ENCODE peak calls at places on chromosomes 6 and 20, in four cellular contexts. H is GM12891, K is K562, A is GM12878. P is an unnamed sample.

GRCh38 chr20:3106658-3107463 is 22.3 kb upstream of the AVP start:
- DNase-seq in K (no peak), A (no peak), H (no peak), P (no peak)

GRCh38 chr6:129046526-129046925 is 163.6 kb downstream of the LAMA2 start:
- DNase-seq in A (no peak), H (no peak), K (no peak), P (no peak)

GRCh38 chr20:35663813-35664543 is 722 bp downstream of the CPNE1 start:
- DNase-seq in A (no peak), K (peak), H (peak), P (peak)

GRCh38 chr6:150231456-150231855 is 88.6 kb downstream of the PPP1R14C start:
- DNase-seq in K (no peak), A (no peak), H (no peak), P (no peak)

GRCh38 chr6:138240476-138241245 is 22.4 kb upstream of the PBOV1 start:
- DNase-seq in H (no peak), A (no peak), K (no peak), P (no peak)

GRCh38 chr20:8385247-8385646 is 253.2 kb downstream of the PLCB1 start:
- DNase-seq in K (no peak), H (no peak), A (no peak), P (no peak)

GRCh38 chr6:28393912-28394662 is 5.5 kb downstream of the ZSCAN12 start:
- DNase-seq in H (no peak), A (no peak), K (peak), P (no peak)

GRCh38 chr6:149387787-149388512 is 12.1 kb upstream of the SUMO4 start:
- DNase-seq in K (no peak), A (no peak), H (no peak), P (no peak)

GRCh38 chr6:116040980-116041379 is 19.7 kb downstream of the FRK start:
- DNase-seq in H (no peak), A (no peak), K (no peak), P (no peak)

GRCh38 chr6:79604583-79605037 is 26.5 kb upstream of the SH3BGRL2 start:
- DNase-seq in A (no peak), H (no peak), K (peak), P (no peak)

GRCh38 chr6:149400050-149400449 is at the start of gene SUMO4:
- DNase-seq in H (no peak), A (no peak), K (peak), P (no peak)

GRCh38 chr6:39339557-39340555 is 17.4 kb upstream of the KCNK16 start:
- DNase-seq in H (no peak), K (no peak), A (no peak), P (peak)

GRCh38 chr6:101016163-101016562 is 135.0 kb upstream of the ASCC3 start:
- DNase-seq in H (no peak), K (no peak), A (no peak), P (no peak)

GRCh38 chr6:43120938-43121913 is 45.1 kb downstream of the PTK7 start:
- DNase-seq in H (no peak), A (no peak), K (no peak), P (no peak)

GRCh38 chr6:108250240-108250866 is 10.5 kb downstream of the SNX3 start:
- DNase-seq in K (peak), H (no peak), A (no peak), P (no peak)

GRCh38 chr6:3750324-3751018 is 1.0 kb downstream of the PXDC1 start:
- DNase-seq in H (no peak), A (no peak), K (peak), P (no peak)

GRCh38 chr6:137266032-137266586 is 46.9 kb upstream of the IFNGR1 start:
- DNase-seq in A (no peak), K (no peak), H (no peak), P (no peak)

GRCh38 chr20:7694940-7695567 is 245.2 kb downstream of the HAO1 start:
- DNase-seq in K (no peak), A (no peak), H (no peak), P (no peak)

GRCh38 chr6:64737418-64737817 is 969.6 kb downstream of the EYS start:
- DNase-seq in K (no peak), H (no peak), A (no peak), P (no peak)

GRCh38 chr6:131890091-131890490 is 61.1 kb downstream of the CCN2 start:
- DNase-seq in H (no peak), K (no peak), A (no peak), P (no peak)

GRCh38 chr20:38680492-38681118 is 43.7 kb upstream of the SLC32A1 start:
- DNase-seq in A (no peak), K (peak), H (no peak), P (peak)

GRCh38 chr6:10478187-10479040 is 42.7 kb upstream of the GCNT2 start:
- DNase-seq in A (no peak), H (no peak), K (peak), P (no peak)

GRCh38 chr20:53517146-53517545 is 76.5 kb downstream of the ZNF217 start:
- DNase-seq in A (no peak), H (no peak), K (no peak), P (no peak)

GRCh38 chr6:13615802-13616140 is 636 bp downstream of the NOL7 start:
- DNase-seq in H (no peak), A (no peak), K (peak), P (no peak)

GRCh38 chr6:140907235-140907634 is 1225.5 kb upstream of the GJE1 start:
- DNase-seq in K (no peak), A (no peak), H (no peak), P (no peak)

GRCh38 chr6:34237722-34238506 is 1.2 kb downstream of the HMGA1 start:
- DNase-seq in K (peak), H (peak), A (no peak), P (peak)

GRCh38 chr6:146901940-146902816 is 302.0 kb upstream of the STXBP5 start:
- DNase-seq in A (no peak), H (no peak), K (no peak), P (no peak)

GRCh38 chr6:87529221-87529620 is 56.4 kb downstream of the SLC35A1 start:
- DNase-seq in H (no peak), K (no peak), A (no peak), P (no peak)

GRCh38 chr6:47165918-47166317 is 123.8 kb upstream of the ADGRF1 start:
- DNase-seq in A (peak), H (no peak), K (no peak), P (peak)

GRCh38 chr6:56542367-56543331 is 100.0 kb downstream of the DST start:
- DNase-seq in H (peak), K (peak), A (peak), P (peak)

GRCh38 chr6:130810307-130811030 is 16.7 kb upstream of the SMLR1 start:
- DNase-seq in A (no peak), H (no peak), K (no peak), P (no peak)

GRCh38 chr20:56634307-56634706 is 5.2 kb downstream of the TFAP2C start:
- DNase-seq in H (no peak), A (no peak), K (no peak), P (no peak)

GRCh38 chr20:54267510-54268003 is 59.7 kb downstream of the PFDN4 start:
- DNase-seq in K (no peak), A (no peak), H (no peak), P (no peak)

GRCh38 chr6:21733311-21733710 is 139.8 kb downstream of the SOX4 start:
- DNase-seq in H (no peak), A (no peak), K (no peak), P (no peak)

GRCh38 chr6:33963351-33963750 is 159.5 kb upstream of the MLN start:
- DNase-seq in K (no peak), A (no peak), H (no peak), P (no peak)

GRCh38 chr6:113856011-113856551 is 1.1 kb upstream of the MARCKS start:
- DNase-seq in H (no peak), K (no peak), A (no peak), P (peak)

GRCh38 chr6:169847773-169848380 is 96.5 kb downstream of the ERMARD start:
- DNase-seq in K (no peak), A (no peak), H (no peak), P (no peak)

GRCh38 chr20:18272451-18272850 is 15.9 kb upstream of the ZNF133 start:
- DNase-seq in K (peak), H (no peak), A (no peak), P (peak)

GRCh38 chr6:158599635-158600034 is 39.7 kb downstream of the TMEM181 start:
- DNase-seq in K (no peak), A (no peak), H (no peak), P (no peak)

GRCh38 chr20:51525241-51526104 is 17.0 kb downstream of the NFATC2 start:
- DNase-seq in K (peak), A (no peak), H (no peak), P (peak)

GRCh38 chr6:15369838-15370237 is 124.0 kb downstream of the JARID2 start:
- DNase-seq in K (no peak), H (no peak), A (no peak), P (no peak)
- TF ChIP-seq SPI1 in K (no peak), H (no peak), A (no peak), P (no peak)

GRCh38 chr6:167851349-167851952 is 24.7 kb downstream of the AFDN start:
- DNase-seq in K (no peak), H (no peak), A (no peak), P (no peak)
- TF ChIP-seq SPI1 in K (no peak), H (no peak), A (no peak), P (no peak)

GRCh38 chr20:45725134-45725533 is 3.0 kb downstream of the SPINT4 start:
- DNase-seq in K (no peak), H (no peak), A (no peak), P (no peak)
- TF ChIP-seq SPI1 in K (no peak), H (no peak), A (no peak), P (no peak)

DNA sequence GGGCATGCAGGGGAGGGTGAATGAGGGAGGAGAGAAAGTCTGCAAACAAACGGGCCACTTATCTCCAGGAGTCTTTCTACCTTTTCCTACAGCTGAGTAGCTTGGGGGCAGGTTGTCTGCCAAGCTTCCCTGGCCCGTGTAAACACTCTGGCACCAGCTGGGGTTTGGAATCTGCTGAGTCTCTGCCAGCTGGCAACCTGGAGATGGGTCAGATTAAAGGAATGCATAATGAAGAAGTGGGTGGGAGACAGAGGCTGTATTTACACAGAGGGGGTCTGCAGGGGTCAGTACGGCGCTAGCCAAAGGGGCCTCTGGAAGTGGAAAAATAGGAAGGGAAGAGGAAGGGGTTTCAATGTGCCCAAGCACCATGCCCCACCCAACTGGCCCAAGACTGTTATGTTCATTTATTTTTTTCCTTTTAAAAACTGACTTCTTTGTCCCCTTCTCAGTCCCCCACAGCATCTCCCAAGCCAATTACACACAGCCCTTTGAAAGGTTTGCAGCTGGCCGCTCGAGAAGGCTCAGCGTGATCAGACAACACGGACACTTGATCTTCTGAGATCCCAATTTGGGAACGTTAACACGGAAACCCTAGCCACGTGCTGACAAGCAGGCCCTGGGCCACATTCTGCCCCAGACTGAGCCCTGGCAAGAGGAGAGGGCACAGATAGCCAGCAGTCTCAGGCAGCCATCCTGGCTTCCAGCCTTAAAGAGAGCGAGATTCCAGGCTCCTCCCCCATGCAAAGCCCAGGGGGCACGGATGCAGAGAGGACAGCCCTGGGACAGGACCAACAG is 25.2 kb downstream of the TRAM2 start:
- DNase-seq in K (no peak), A (no peak), H (no peak), P (no peak)
- TF ChIP-seq SPI1 in K (no peak), A (no peak), H (no peak), P (no peak)

DNA sequence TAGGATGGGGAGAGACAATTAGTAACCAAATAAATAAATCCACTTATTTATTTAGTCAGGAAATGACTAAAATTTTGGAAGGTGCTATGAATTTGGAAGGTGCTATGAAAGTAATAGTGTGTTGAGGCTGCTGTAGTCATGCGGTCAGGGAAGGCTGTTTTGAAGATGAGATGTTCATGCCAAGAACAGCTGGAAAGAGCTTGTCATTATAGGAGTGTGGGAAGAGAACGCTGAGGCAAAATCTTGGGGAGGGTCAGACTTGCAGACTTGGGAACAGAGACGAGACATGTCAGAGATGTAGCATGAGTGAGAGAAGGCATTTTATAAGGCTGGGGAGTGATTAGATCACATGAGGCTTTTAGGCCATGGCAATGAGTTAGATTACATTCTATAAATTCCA is 123.9 kb upstream of the B3GAT2 start:
- DNase-seq in K (no peak), A (no peak), H (no peak), P (no peak)
- TF ChIP-seq SPI1 in K (no peak), A (no peak), H (no peak), P (no peak)

GRCh38 chr20:58938541-58938940 is 42.5 kb upstream of the NELFCD start:
- DNase-seq in H (no peak), A (no peak), K (no peak), P (no peak)
- TF ChIP-seq SPI1 in H (no peak), A (no peak), K (no peak), P (no peak)

DNA sequence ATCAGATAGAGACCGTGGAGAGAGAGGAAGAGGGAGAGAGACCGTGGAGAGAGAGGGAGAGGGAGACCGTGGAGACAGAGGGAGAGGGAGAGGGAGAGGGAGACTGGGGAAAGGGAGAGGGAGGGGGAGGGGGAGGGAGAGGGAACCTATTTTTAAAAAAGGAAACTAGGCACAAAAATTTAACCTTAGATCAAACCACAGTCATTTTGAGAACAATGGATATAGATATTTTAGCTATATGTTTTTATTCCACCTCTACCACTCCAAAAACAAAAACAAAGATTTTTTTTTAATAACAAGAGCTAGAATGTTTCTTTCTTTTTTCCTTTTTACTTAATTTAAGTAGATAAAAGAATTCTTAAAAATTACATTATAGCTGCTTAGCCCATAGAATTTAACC is 65.1 kb upstream of the SCGN start:
- DNase-seq in H (no peak), A (no peak), K (no peak), P (no peak)
- TF ChIP-seq SPI1 in H (no peak), A (no peak), K (no peak), P (no peak)

GRCh38 chr20:50309280-50309763 is 118.7 kb downstream of the CEBPB start:
- DNase-seq in A (no peak), K (no peak), H (no peak), P (no peak)

GRCh38 chr20:50306478-50307423 is 116.1 kb downstream of the CEBPB start:
- DNase-seq in H (no peak), A (no peak), K (no peak), P (no peak)

GRCh38 chr20:50308166-50308512 is 117.5 kb downstream of the CEBPB start:
- DNase-seq in A (no peak), K (no peak), H (no peak), P (no peak)

GRCh38 chr20:50309764-50310672 is 119.4 kb downstream of the CEBPB start:
- DNase-seq in H (no peak), K (no peak), A (no peak), P (no peak)

DNA sequence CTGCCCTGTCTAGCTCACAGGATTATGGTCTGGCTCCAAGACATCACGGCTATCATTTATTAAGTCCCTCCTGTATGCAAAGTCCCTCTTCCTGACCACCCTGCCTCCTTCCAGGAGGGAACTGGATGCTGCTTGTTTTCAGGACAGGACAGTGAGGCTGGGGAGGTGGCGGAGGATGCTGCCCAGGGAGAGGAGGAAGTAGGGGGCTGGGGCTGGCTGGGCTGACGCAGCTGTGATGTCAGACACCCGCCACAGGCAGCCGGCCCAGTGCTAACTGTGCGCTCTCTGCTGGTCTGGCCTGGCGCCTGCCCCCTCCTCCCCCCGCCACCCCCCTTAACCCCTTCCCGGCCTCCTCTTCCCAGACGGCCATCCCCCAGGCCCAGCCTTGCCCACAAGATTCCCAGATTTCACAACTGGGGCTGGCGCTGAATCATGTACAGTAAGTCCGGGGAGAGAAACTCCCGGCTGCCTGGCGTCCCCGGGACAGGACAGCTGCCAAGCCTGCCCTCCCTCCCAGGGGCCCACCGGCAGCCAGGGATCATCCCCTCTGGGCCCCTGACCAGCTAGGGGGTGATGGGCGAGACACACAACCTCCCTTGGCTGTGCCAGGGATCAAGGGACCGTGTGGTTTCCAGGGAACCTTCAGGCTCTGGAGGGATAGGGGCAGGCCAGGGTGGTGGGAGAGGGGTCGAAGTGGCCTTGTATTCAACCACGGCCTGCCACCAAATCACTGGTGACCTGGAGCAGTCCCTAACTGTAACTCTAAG is 118.1 kb downstream of the CEBPB start:
- DNase-seq in H (no peak), A (no peak), K (peak), P (peak)
- TF ChIP-seq SPI1 in H (no peak), A (no peak), K (no peak), P (no peak)

GRCh38 chr6:112253842-112254816 is at the start of gene LAMA4:
- DNase-seq in A (no peak), K (no peak), H (no peak), P (peak)
- TF ChIP-seq SPI1 in A (no peak), K (no peak), H (no peak), P (no peak)

DNA sequence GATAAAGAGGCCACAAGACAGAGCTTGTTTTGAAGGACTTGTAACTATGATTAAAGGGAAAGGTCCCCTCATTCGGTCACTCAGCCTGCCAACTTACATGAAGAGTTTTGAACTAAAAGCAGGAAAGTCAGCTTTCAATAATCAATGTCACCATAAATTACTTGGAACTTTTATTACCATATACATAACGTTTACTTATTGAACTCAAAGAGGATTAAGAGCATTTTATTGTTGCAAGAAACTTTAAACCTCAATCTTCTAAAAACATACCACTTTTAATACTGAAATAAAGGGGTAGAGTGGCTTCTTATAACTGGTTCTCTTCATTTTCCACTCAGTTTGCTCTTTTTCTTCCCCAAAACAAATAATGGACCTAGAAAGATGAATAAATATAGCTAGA is 65.1 kb downstream of the CNKSR3 start:
- DNase-seq in H (no peak), K (no peak), A (no peak), P (no peak)
- TF ChIP-seq SPI1 in H (no peak), K (no peak), A (no peak), P (no peak)